ENCODE peak calls at places on chromosomes 12 and 14, in four cellular contexts. U, K, C and W are unnamed samples.

GRCh38 chr14:106538193-106538592 is 1011.8 kb downstream of the TMEM121 start:
- DNase-seq in K (no peak), C (no peak), U (no peak), W (no peak)

GRCh38 chr14:105525861-105526780 is at the start of gene TMEM121:
- DNase-seq in K (peak), C (peak), U (no peak), W (no peak)

GRCh38 chr12:88993655-88994054 is 358.6 kb downstream of the DUSP6 start:
- DNase-seq in C (no peak), U (peak), K (peak), W (peak)

GRCh38 chr14:102949801-102950451 is 27.5 kb downstream of the AMN start:
- DNase-seq in K (no peak), U (no peak), C (no peak), W (no peak)

GRCh38 chr12:7161811-7162210 is 27.7 kb upstream of the PEX5 start:
- DNase-seq in K (no peak), C (no peak), U (no peak), W (peak)

GRCh38 chr12:64351265-64351664 is 39.3 kb downstream of the C12orf56 start:
- DNase-seq in K (no peak), C (no peak), U (no peak), W (no peak)

GRCh38 chr12:105721915-105722314 is 391.4 kb downstream of the C12orf75 start:
- DNase-seq in K (no peak), U (no peak), C (no peak), W (no peak)

GRCh38 chr12:101745481-101745880 is 6.2 kb upstream of the SYCP3 start:
- DNase-seq in C (no peak), U (no peak), K (no peak), W (no peak)

GRCh38 chr14:55123101-55123500 is 6.0 kb upstream of the LGALS3 start:
- DNase-seq in C (no peak), K (no peak), U (no peak), W (peak)

GRCh38 chr12:19304149-19304780 is 135.0 kb upstream of the AEBP2 start:
- DNase-seq in U (no peak), K (no peak), C (no peak), W (no peak)

GRCh38 chr12:52004042-52004648 is 2.6 kb upstream of the TAMALIN start:
- DNase-seq in U (peak), C (peak), K (peak), W (peak)

GRCh38 chr12:108587826-108588225 is 10.1 kb downstream of the TMEM119 start:
- DNase-seq in U (no peak), C (no peak), K (no peak), W (no peak)

GRCh38 chr12:38776657-38777056 is 128.7 kb downstream of the CPNE8 start:
- DNase-seq in K (no peak), C (no peak), U (no peak), W (peak)

GRCh38 chr14:104137297-104138097 is 890 bp upstream of the KIF26A start:
- DNase-seq in C (peak), U (peak), K (peak), W (peak)

GRCh38 chr14:72430457-72430856 is 463.4 kb downstream of the DPF3 start:
- DNase-seq in U (no peak), C (no peak), K (no peak), W (no peak)

GRCh38 chr12:52228366-52228765 is 4.7 kb upstream of the KRT7 start:
- DNase-seq in C (no peak), K (no peak), U (no peak), W (no peak)

GRCh38 chr12:80195143-80195726 is 95.9 kb downstream of the OTOGL start:
- DNase-seq in C (peak), K (peak), U (peak), W (peak)

GRCh38 chr14:88210426-88210825 is 112.6 kb downstream of the KCNK10 start:
- DNase-seq in K (no peak), C (peak), U (no peak), W (no peak)

GRCh38 chr12:49105504-49106120 is 5.0 kb downstream of the LMBR1L start:
- DNase-seq in U (no peak), C (no peak), K (no peak), W (no peak)

GRCh38 chr14:53411110-53411509 is 258.0 kb upstream of the DDHD1 start:
- DNase-seq in C (no peak), U (no peak), K (no peak), W (peak)

GRCh38 chr14:93965287-93965821 is 11.0 kb downstream of the ASB2 start:
- DNase-seq in C (no peak), K (peak), U (no peak), W (peak)

GRCh38 chr12:5537771-5538170 is 105.9 kb downstream of the NTF3 start:
- DNase-seq in K (no peak), C (no peak), U (no peak), W (no peak)

GRCh38 chr12:85029456-85029855 is 6.6 kb downstream of the TSPAN19 start:
- DNase-seq in U (no peak), K (peak), C (no peak), W (peak)

GRCh38 chr12:5433840-5434646 is 2.1 kb downstream of the NTF3 start:
- DNase-seq in K (no peak), C (no peak), U (no peak), W (no peak)

GRCh38 chr14:78902010-78902623 is 731.9 kb downstream of the NRXN3 start:
- DNase-seq in C (peak), K (peak), U (peak), W (peak)

GRCh38 chr14:99603471-99603933 is 505 bp downstream of the CCDC85C start:
- DNase-seq in C (peak), U (peak), K (peak), W (peak)

GRCh38 chr14:49861581-49861922 is 9.0 kb upstream of the NEMF start:
- DNase-seq in K (peak), U (peak), C (peak), W (peak)

GRCh38 chr12:49088932-49089330 is 5.7 kb downstream of the DHH start:
- DNase-seq in U (no peak), K (no peak), C (no peak), W (no peak)

GRCh38 chr14:96091149-96091693 is 52.1 kb downstream of the C14orf132 start:
- DNase-seq in U (no peak), K (no peak), C (peak), W (no peak)

GRCh38 chr12:3913278-3913677 is 40.1 kb upstream of the PARP11 start:
- DNase-seq in U (no peak), C (no peak), K (no peak), W (no peak)

GRCh38 chr12:4267904-4268548 is 5.5 kb upstream of the CCND2 start:
- DNase-seq in C (no peak), U (no peak), K (no peak), W (no peak)

GRCh38 chr12:89134213-89134770 is 218.0 kb downstream of the DUSP6 start:
- DNase-seq in U (peak), K (no peak), C (no peak), W (no peak)

GRCh38 chr14:69107407-69108003 is 45.4 kb downstream of the DCAF5 start:
- DNase-seq in K (peak), C (peak), U (peak), W (peak)

GRCh38 chr12:10113920-10114319 is 15.1 kb upstream of the CLEC1A start:
- DNase-seq in C (no peak), K (no peak), U (no peak), W (no peak)

GRCh38 chr12:53077030-53077429 is 2.2 kb downstream of the SPRYD3 start:
- DNase-seq in K (no peak), C (no peak), U (no peak), W (no peak)

GRCh38 chr12:119868992-119869391 is 8.1 kb downstream of the CIT start:
- DNase-seq in C (no peak), U (no peak), K (no peak), W (no peak)

GRCh38 chr12:12779529-12779928 is 5.9 kb upstream of the APOLD1 start:
- DNase-seq in K (peak), U (no peak), C (no peak), W (peak)

GRCh38 chr12:113462880-113463745 is 8.6 kb downstream of the LHX5 start:
- DNase-seq in U (no peak), K (no peak), C (no peak), W (no peak)
- H3K4me3 ChIP-seq in U (no peak), K (peak), C (no peak), W (no peak)

GRCh38 chr14:75476274-75476995 is 45.8 kb upstream of the BATF start:
- DNase-seq in U (no peak), C (no peak), K (no peak), W (peak)
- TF ChIP-seq CTCF in U (no peak), C (no peak), K (no peak), W (no peak)

DNA sequence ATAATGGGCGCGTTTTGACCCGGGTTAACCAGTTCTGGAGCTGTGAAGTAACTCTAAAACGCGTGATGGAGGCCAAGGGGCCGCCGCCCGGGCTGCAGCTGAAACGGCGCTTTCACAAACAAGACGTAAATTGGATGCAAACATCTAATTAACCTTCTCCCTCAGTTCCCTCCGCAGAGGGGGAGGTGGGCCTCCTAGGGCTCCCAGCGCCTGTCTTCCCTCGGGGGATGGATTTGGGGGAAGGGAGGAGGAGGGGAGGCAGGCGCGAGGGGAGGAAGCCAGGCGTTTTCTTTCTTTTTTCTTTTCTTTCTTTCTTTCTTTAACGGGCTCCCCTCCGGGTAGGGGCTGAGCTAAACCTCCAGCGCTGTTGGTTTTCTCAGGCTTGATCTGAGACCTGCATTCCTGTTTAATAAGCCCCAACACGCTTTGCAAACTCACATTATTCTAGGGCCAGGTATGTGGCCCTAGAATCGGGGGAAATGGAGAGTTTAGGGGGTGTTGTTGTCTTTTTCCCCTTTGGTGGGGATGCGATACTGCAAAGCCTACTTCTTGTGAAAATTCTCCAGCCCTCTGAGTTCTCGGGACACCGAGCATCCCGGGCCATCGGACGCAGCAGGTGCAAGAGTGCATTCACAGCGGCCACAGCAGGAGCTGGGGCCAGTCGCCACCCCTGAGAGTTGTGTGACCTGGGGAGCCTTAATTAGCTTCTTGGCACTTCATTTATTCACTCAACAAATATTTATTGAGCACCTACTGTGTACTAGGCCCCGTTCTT is 43.6 kb upstream of the LHX5 start:
- DNase-seq in C (no peak), U (no peak), K (no peak), W (no peak)
- H3K4me3 ChIP-seq in C (no peak), U (no peak), K (no peak), W (no peak)

GRCh38 chr14:24432259-24433131 is 2.7 kb downstream of the KHNYN start:
- DNase-seq in K (no peak), C (no peak), U (no peak), W (no peak)
- TF ChIP-seq CTCF in K (no peak), C (no peak), U (no peak), W (no peak)

DNA sequence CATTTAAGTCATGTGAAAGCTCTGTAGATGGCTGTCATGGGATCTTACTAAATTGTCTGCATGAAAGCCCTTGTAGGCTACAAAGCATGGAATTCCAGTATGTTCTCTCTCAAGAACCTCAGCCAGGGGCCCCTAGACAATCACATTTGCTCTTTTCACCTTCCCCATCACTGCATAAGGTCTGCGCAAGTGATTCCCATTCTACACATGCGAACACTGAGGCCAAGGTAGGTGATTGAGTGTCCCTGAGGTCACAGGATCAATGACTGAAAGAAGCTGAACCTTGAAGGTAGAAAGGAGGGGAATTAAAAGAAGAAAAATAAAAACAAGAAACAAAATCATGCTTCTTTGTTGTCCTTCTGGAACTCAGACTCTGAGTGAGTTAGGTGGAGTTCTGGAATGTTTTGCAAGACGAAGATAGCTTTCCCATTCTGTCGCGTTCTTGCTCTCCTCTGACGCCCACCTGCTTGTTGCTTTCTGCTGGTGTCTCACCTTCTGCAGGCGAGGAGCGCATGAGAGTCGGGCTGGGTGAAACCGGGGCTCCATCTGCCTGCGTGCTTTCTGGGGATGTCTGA is 79.9 kb downstream of the SPRING1 start:
- DNase-seq in K (no peak), U (no peak), C (no peak), W (no peak)
- H3K4me3 ChIP-seq in K (no peak), U (no peak), C (no peak), W (no peak)